ENCODE peak calls at places on chromosomes 16 and 17, in ten cellular contexts. I, T, S, U, W, V, R, A, O and P are unnamed samples.

GRCh38 chr17:21194210-21194609 is 19.8 kb downstream of the TMEM11 start:
- DNase-seq in R (no peak), I (no peak), T (no peak), U (peak; percentile 43), S (no peak), O (no peak), V (no peak), W (no peak), A (no peak), P (peak; percentile 37)

GRCh38 chr17:63369233-63369632 is 76.9 kb downstream of the CYB561 start:
- DNase-seq in V (no peak), A (no peak), U (no peak), O (peak; percentile 71), S (no peak), R (no peak), T (no peak), I (no peak), W (no peak), P (peak; percentile 79)

GRCh38 chr17:77280304-77280910 is 139.6 kb downstream of the SEC14L1 start:
- DNase-seq in I (no peak), S (no peak), V (peak; percentile 59), A (peak; percentile 47), O (peak; percentile 89), R (no peak), U (no peak), T (no peak), W (no peak), P (peak; percentile 40)

GRCh38 chr17:64418506-64419339 is 28.1 kb upstream of the PECAM1 start:
- DNase-seq in U (no peak), R (no peak), S (no peak), O (peak; percentile 91), T (peak; percentile 14), W (peak; percentile 47), A (peak; percentile 31), V (no peak), I (no peak), P (peak; percentile 65)

GRCh38 chr16:46972971-46973456 is 460 bp downstream of the DNAJA2 start:
- DNase-seq in I (peak; percentile 55), U (peak; percentile 59), O (peak; percentile 23), R (peak; percentile 80), S (no peak), W (peak; percentile 63), A (no peak), V (peak; percentile 68), T (no peak), P (no peak)

GRCh38 chr17:57432507-57433277 is 176.4 kb downstream of the MSI2 start:
- DNase-seq in I (no peak), T (no peak), R (no peak), A (no peak), U (no peak), W (no peak), O (no peak), V (no peak), S (no peak), P (no peak)

GRCh38 chr17:12257176-12257575 is 236.5 kb downstream of the MAP2K4 start:
- DNase-seq in U (no peak), S (no peak), V (no peak), W (no peak), O (no peak), A (no peak), T (no peak), I (no peak), R (no peak), P (no peak)

GRCh38 chr16:674968-675883 is at the start of gene RHBDL1:
- DNase-seq in I (peak; percentile 59), V (no peak), A (no peak), O (peak; percentile 33), R (no peak), T (no peak), S (no peak), W (peak; percentile 60), U (no peak), P (peak; percentile 29)

GRCh38 chr17:55411463-55411855 is 10.2 kb downstream of the MMD start:
- DNase-seq in S (no peak), T (no peak), U (no peak), O (no peak), W (no peak), V (no peak), A (no peak), R (no peak), I (no peak), P (no peak)

GRCh38 chr16:728890-729744 is 2.2 kb downstream of the HAGHL start:
- DNase-seq in V (no peak), U (no peak), T (no peak), A (no peak), S (no peak), R (no peak), I (no peak), W (peak; percentile 52), O (no peak), P (no peak)

GRCh38 chr17:30332057-30332542 is 1.8 kb downstream of the TMIGD1 start:
- DNase-seq in S (no peak), V (peak; percentile 60), I (no peak), T (peak; percentile 73), W (no peak), R (no peak), A (no peak), O (peak; percentile 70), U (no peak), P (peak; percentile 17)

GRCh38 chr16:29729116-29729521 is 16.7 kb downstream of the C16orf54 start:
- DNase-seq in A (peak; percentile 7), U (no peak), V (peak; percentile 42), R (no peak), O (peak; percentile 59), T (no peak), I (no peak), S (no peak), W (peak; percentile 38), P (peak; percentile 56)

GRCh38 chr17:61744804-61745203 is 118.5 kb downstream of the BRIP1 start:
- DNase-seq in W (no peak), V (no peak), U (no peak), I (no peak), A (no peak), R (no peak), S (no peak), T (no peak), O (no peak), P (no peak)

GRCh38 chr17:40451420-40451819 is 8.2 kb downstream of the IGFBP4 start:
- DNase-seq in W (no peak), A (peak; percentile 90), V (peak; percentile 61), U (peak; percentile 74), T (peak; percentile 79), R (no peak), S (peak; percentile 91), O (peak; percentile 87), I (peak; percentile 41), P (peak; percentile 98)

GRCh38 chr16:69494993-69495392 is 70.6 kb downstream of the CYB5B start:
- DNase-seq in S (no peak), O (peak; percentile 45), R (no peak), W (peak; percentile 65), V (no peak), A (no peak), T (no peak), U (no peak), I (no peak), P (no peak)

GRCh38 chr17:74757931-74758845 is 9.8 kb downstream of the NHERF1 start:
- DNase-seq in O (peak; percentile 53), W (no peak), R (no peak), U (peak; percentile 70), T (no peak), A (no peak), V (no peak), I (peak; percentile 53), S (no peak), P (no peak)
- H3K4me3 ChIP-seq in O (no peak overlapping the region), W (no peak overlapping the region), R (peak overlapping the region; percentile 28), U (no peak overlapping the region), T (no peak overlapping the region), A (no peak overlapping the region), V (no peak overlapping the region), I (no peak overlapping the region), S (no peak overlapping the region), P (no peak overlapping the region)

DNA sequence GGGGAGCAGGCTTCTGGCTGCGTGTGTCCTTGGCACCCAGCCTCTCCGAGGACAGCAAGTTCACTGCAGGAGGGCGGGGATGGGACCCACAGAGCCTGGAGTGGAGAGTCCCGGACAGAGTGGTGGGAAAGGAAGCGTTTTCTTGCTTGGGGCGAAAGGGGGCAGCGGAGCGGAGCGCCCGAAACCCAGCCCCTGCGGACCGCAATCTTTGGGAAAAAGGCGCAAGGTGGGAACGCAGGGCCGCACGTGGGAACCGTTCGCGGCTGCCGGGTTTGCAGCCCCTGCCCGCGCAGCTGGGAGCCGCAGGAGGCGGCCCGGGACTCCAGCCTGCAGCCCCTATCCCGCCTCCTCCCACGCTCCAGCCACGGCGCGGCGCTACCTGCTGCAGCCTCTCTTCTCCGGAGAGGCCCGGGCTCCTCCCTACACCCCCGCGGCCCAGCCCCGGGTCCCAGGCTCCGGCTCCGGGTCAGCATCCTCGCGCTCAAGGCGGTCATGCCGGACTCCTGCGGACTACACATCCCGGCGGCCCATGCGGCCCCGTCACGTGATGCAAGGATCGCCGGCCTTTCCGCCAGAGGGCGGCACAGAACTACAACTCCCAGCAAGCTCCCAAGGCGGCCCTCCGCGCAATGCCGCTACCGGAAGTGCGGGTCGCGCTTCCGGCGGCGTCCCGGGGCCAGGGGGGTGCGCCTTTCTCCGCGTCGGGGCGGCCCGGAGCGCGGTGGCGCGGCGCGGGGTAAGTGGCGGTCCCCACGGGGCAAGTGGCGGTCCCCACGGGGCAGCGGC is at the start of the genes NTHL1 and TSC2:
- DNase-seq in S (peak; percentile 95), I (peak; percentile 97), U (peak; percentile 96), A (peak; percentile 78), W (peak; percentile 92), R (peak; percentile 98), O (peak; percentile 96), T (peak; percentile 80), V (peak; percentile 98), P (peak; percentile 94)
- TF ChIP-seq CTCF in S (peak; percentile 77), I (peak; percentile 75), U (peak; percentile 26), A (peak; percentile 26), W (peak; percentile 34), R (peak; percentile 64), O (peak; percentile 32), T (peak; percentile 43), V (peak; percentile 67), P (peak; percentile 40)

DNA sequence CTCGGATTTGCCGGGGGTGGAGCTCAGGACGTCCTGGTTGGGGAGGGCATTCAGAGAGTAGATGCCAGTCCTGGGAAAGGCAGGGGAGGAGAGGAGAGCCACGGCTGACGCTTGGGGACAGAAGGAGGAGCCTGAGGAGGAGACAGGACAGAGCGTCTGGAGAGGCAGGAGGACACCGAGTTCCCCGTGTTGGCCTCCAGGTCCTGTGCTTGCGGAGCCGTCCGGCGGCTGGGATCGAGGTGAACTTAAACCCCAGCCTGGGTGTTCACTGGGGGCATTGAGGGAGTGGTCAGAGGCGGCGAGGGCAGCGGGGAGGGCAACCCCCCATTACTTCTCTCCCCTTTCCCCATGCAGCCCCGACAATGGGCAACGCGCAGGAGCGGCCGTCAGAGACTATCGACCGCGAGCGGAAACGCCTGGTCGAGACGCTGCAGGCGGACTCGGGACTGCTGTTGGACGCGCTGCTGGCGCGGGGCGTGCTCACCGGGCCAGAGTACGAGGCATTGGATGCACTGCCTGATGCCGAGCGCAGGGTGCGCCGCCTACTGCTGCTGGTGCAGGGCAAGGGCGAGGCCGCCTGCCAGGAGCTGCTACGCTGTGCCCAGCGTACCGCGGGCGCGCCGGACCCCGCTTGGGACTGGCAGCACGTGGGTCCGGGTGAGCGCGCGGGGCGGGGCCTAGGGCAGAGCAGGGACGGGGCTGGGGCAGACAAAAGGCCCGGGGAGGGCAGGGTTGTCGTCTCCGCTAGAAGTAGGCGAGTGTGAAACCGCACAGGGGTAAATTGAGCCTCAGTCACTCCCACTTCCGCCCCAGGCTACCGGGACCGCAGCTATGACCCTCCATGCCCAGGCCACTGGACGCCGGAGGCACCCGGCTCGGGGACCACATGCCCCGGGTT is 3.7 kb downstream of the NOL3 start:
- DNase-seq in U (peak; percentile 97), W (no peak), T (no peak), S (peak; percentile 70), V (peak; percentile 94), O (peak; percentile 76), R (no peak), A (no peak), I (peak; percentile 95), P (peak; percentile 81)
- H3K4me3 ChIP-seq in U (no peak overlapping the region), W (no peak overlapping the region), T (peak overlapping the region; percentile 48), S (peak overlapping the region; percentile 37), V (peak overlapping the region; percentile 34), O (peak overlapping the region; percentile 53), R (peak overlapping the region; percentile 60), A (peak overlapping the region; percentile 66), I (no peak overlapping the region), P (peak overlapping the region; percentile 59)

GRCh38 chr17:33521784-33522183 is 228.7 kb upstream of the ASIC2 start:
- DNase-seq in W (peak; percentile 24), R (no peak), T (no peak), V (no peak), I (peak; percentile 10), A (no peak), U (peak; percentile 24), S (no peak), O (no peak), P (no peak)
- TF ChIP-seq CTCF in W (peak; percentile 53), R (no peak), T (peak; percentile 18), V (no peak), I (no peak), A (no peak), U (peak; percentile 27), S (no peak), O (peak; percentile 13), P (no peak)